ENCODE peak calls at places on chromosomes 3 and 15, in four cellular contexts. One of them, this sample, is unnamed.

GRCh38 chr15:62464705-62465104 is 299.6 kb upstream of the C2CD4B start:
- DNase-seq in MM.1S: no peak
- DNase-seq in right cardiac atrium: no peak
- DNase-seq in stomach: no peak
- DNase-seq in this sample: no peak

GRCh38 chr3:107241217-107241616 is 136.0 kb upstream of the CCDC54 start:
- DNase-seq in MM.1S: peak; percentile 57
- DNase-seq in right cardiac atrium: peak; percentile 72
- DNase-seq in stomach: peak; percentile 32
- DNase-seq in this sample: peak; percentile 69

GRCh38 chr15:101276501-101277037 is 716 bp downstream of the SELENOS start:
- DNase-seq in MM.1S: peak; percentile 83
- DNase-seq in right cardiac atrium: no peak
- DNase-seq in stomach: no peak
- DNase-seq in this sample: no peak

GRCh38 chr15:62472616-62473299 is 307.7 kb upstream of the C2CD4B start:
- DNase-seq in MM.1S: no peak
- DNase-seq in right cardiac atrium: peak; percentile 73
- DNase-seq in stomach: no peak
- DNase-seq in this sample: peak; percentile 12

GRCh38 chr3:134647902-134648760 is 2.7 kb downstream of the KY start:
- DNase-seq in MM.1S: no peak
- DNase-seq in right cardiac atrium: no peak
- DNase-seq in stomach: no peak
- DNase-seq in this sample: no peak

GRCh38 chr15:49135342-49135857 is 20.0 kb downstream of the COPS2 start:
- DNase-seq in MM.1S: no peak
- DNase-seq in right cardiac atrium: no peak
- DNase-seq in stomach: no peak
- DNase-seq in this sample: no peak

GRCh38 chr15:59115047-59115446 is 10.1 kb downstream of the CCNB2 start:
- DNase-seq in MM.1S: no peak
- DNase-seq in right cardiac atrium: no peak
- DNase-seq in stomach: no peak
- DNase-seq in this sample: no peak

GRCh38 chr3:136984837-136985236 is 27.1 kb downstream of the IL20RB start:
- DNase-seq in MM.1S: no peak
- DNase-seq in right cardiac atrium: peak; percentile 58
- DNase-seq in stomach: peak; percentile 46
- DNase-seq in this sample: no peak

GRCh38 chr3:41140242-41140641 is 59.1 kb upstream of the CTNNB1 start:
- DNase-seq in MM.1S: no peak
- DNase-seq in right cardiac atrium: no peak
- DNase-seq in stomach: no peak
- DNase-seq in this sample: no peak

GRCh38 chr3:97882975-97883598 is 61.3 kb downstream of the CRYBG3 start:
- DNase-seq in MM.1S: no peak
- DNase-seq in right cardiac atrium: no peak
- DNase-seq in stomach: peak; percentile 44
- DNase-seq in this sample: peak; percentile 12

GRCh38 chr15:60949034-60949977 is 279.8 kb downstream of the RORA start:
- DNase-seq in MM.1S: no peak
- DNase-seq in right cardiac atrium: peak; percentile 78
- DNase-seq in stomach: no peak
- DNase-seq in this sample: no peak

GRCh38 chr15:68526269-68526668 is 52.5 kb upstream of the CORO2B start:
- DNase-seq in MM.1S: no peak
- DNase-seq in right cardiac atrium: no peak
- DNase-seq in stomach: no peak
- DNase-seq in this sample: no peak

GRCh38 chr3:115239717-115240116 is 92.6 kb upstream of the ZBTB20 start:
- DNase-seq in MM.1S: no peak
- DNase-seq in right cardiac atrium: peak; percentile 42
- DNase-seq in stomach: no peak
- DNase-seq in this sample: no peak

GRCh38 chr3:101384426-101384825 is 64.1 kb upstream of the IMPG2 start:
- DNase-seq in MM.1S: no peak
- DNase-seq in right cardiac atrium: peak; percentile 23
- DNase-seq in stomach: no peak
- DNase-seq in this sample: no peak

GRCh38 chr15:90987561-90988141 is 6.7 kb downstream of the PRC1 start:
- DNase-seq in MM.1S: no peak
- DNase-seq in right cardiac atrium: no peak
- DNase-seq in stomach: no peak
- DNase-seq in this sample: no peak

GRCh38 chr3:143573904-143574303 is 274.4 kb downstream of the SLC9A9 start:
- DNase-seq in MM.1S: no peak
- DNase-seq in right cardiac atrium: peak; percentile 45
- DNase-seq in stomach: no peak
- DNase-seq in this sample: peak; percentile 15

GRCh38 chr15:41773332-41773728 is 954 bp upstream of the MAPKBP1 start:
- DNase-seq in MM.1S: no peak
- DNase-seq in right cardiac atrium: no peak
- DNase-seq in stomach: no peak
- DNase-seq in this sample: no peak

GRCh38 chr3:115071611-115072010 is 75.5 kb downstream of the ZBTB20 start:
- DNase-seq in MM.1S: no peak
- DNase-seq in right cardiac atrium: no peak
- DNase-seq in stomach: no peak
- DNase-seq in this sample: peak; percentile 3

GRCh38 chr15:65069179-65069578 is 1.4 kb upstream of the RASL12 start:
- DNase-seq in MM.1S: no peak
- DNase-seq in right cardiac atrium: peak; percentile 82
- DNase-seq in stomach: no peak
- DNase-seq in this sample: no peak

GRCh38 chr3:62153231-62153630 is 220.1 kb downstream of the FEZF2 start:
- DNase-seq in MM.1S: no peak
- DNase-seq in right cardiac atrium: no peak
- DNase-seq in stomach: no peak
- DNase-seq in this sample: no peak

GRCh38 chr3:17514597-17514996 is 227.8 kb downstream of the TBC1D5 start:
- DNase-seq in MM.1S: no peak
- DNase-seq in right cardiac atrium: no peak
- DNase-seq in stomach: no peak
- DNase-seq in this sample: no peak

GRCh38 chr3:72776-73175 is 123.8 kb upstream of the CHL1 start:
- DNase-seq in MM.1S: no peak
- DNase-seq in right cardiac atrium: no peak
- DNase-seq in stomach: no peak
- DNase-seq in this sample: no peak

GRCh38 chr3:187104956-187105355 is 34.3 kb downstream of the RPL39L start:
- DNase-seq in MM.1S: no peak
- DNase-seq in right cardiac atrium: peak; percentile 63
- DNase-seq in stomach: no peak
- DNase-seq in this sample: no peak

GRCh38 chr15:26200427-26200826 is 337.3 kb upstream of the ATP10A start:
- DNase-seq in MM.1S: no peak
- DNase-seq in right cardiac atrium: no peak
- DNase-seq in stomach: no peak
- DNase-seq in this sample: no peak

GRCh38 chr15:62769604-62770003 is 272.9 kb upstream of the TPM1 start:
- DNase-seq in MM.1S: no peak
- DNase-seq in right cardiac atrium: no peak
- DNase-seq in stomach: no peak
- DNase-seq in this sample: no peak

GRCh38 chr3:177144922-177145321 is 52.4 kb downstream of the TBL1XR1 start:
- DNase-seq in MM.1S: peak; percentile 97
- DNase-seq in right cardiac atrium: no peak
- DNase-seq in stomach: no peak
- DNase-seq in this sample: no peak

GRCh38 chr3:177145954-177146353 is 51.3 kb downstream of the TBL1XR1 start:
- DNase-seq in MM.1S: peak; percentile 68
- DNase-seq in right cardiac atrium: no peak
- DNase-seq in stomach: no peak
- DNase-seq in this sample: no peak

GRCh38 chr3:177147790-177148189 is 49.5 kb downstream of the TBL1XR1 start:
- DNase-seq in MM.1S: no peak
- DNase-seq in right cardiac atrium: no peak
- DNase-seq in stomach: no peak
- DNase-seq in this sample: no peak

GRCh38 chr3:177146646-177147045 is 50.6 kb downstream of the TBL1XR1 start:
- DNase-seq in MM.1S: peak; percentile 43
- DNase-seq in right cardiac atrium: no peak
- DNase-seq in stomach: no peak
- DNase-seq in this sample: no peak

DNA sequence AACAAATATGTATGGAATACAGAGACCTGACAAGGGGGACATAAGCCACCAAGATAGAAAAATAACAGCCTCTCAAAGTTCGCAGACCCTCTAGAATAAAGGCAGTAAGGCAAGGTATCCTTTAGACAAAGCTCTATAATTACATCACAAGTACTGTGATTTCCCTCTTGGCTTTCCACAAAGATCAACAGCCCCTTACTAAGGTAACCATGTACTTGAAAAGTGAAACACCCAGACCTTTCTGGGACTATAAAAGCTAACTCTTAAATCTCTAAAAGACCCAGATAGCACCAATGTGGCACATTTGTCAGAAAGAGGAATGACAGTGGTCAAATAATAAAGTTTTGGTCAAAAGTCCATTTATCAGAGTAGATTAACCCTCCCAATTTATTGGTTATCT is 51.9 kb downstream of the TBL1XR1 start:
- DNase-seq in MM.1S: peak; percentile 69
- DNase-seq in right cardiac atrium: no peak
- DNase-seq in stomach: no peak
- DNase-seq in this sample: no peak
- H3K27ac ChIP-seq in MM.1S: peak overlapping the region; percentile 90
- H3K27ac ChIP-seq in right cardiac atrium: no peak overlapping the region
- H3K27ac ChIP-seq in stomach: no peak overlapping the region
- H3K27ac ChIP-seq in this sample: peak overlapping the region; percentile 63

DNA sequence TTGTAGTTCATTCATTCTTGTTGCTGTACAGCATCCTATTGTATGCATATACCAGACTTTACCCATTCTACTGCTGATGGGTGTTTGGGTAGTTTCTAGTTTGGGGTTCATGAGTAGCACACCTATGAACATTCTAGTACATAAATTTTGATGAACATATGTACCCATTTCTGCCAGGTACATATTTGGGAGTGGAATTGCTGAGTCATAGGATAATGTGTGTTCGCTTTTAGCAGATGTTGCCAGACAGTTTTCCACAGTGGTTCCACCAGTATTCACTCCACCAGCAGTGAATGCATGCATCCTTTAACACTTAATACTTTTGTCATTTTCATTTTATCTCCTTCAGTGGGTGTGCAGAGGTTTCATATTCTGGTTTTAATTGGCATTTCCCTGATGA is 3.4 kb upstream of the SCN5A start:
- DNase-seq in MM.1S: no peak
- DNase-seq in right cardiac atrium: no peak
- DNase-seq in stomach: no peak
- DNase-seq in this sample: no peak
- H3K27me3 ChIP-seq in MM.1S: peaks cover 19% of the 10 kb centered on the region
- H3K27me3 ChIP-seq in right cardiac atrium: no peaks in the 10 kb centered on the region
- H3K27me3 ChIP-seq in stomach: peaks cover 86% of the 10 kb centered on the region
- H3K27me3 ChIP-seq in this sample: no peaks in the 10 kb centered on the region

GRCh38 chr15:73329501-73330200 is 39.1 kb downstream of the HCN4 start:
- DNase-seq in MM.1S: no peak
- DNase-seq in right cardiac atrium: no peak
- DNase-seq in stomach: no peak
- DNase-seq in this sample: no peak
- H3K27ac ChIP-seq in MM.1S: no peak overlapping the region
- H3K27ac ChIP-seq in right cardiac atrium: no peak overlapping the region
- H3K27ac ChIP-seq in stomach: no peak overlapping the region
- H3K27ac ChIP-seq in this sample: no peak overlapping the region

GRCh38 chr15:37102315-37103021 is 2.1 kb upstream of the MEIS2 start:
- DNase-seq in MM.1S: no peak
- DNase-seq in right cardiac atrium: peak; percentile 60
- DNase-seq in stomach: no peak
- DNase-seq in this sample: no peak
- H3K27me3 ChIP-seq in MM.1S: no peaks in the 10 kb centered on the region
- H3K27me3 ChIP-seq in right cardiac atrium: no peaks in the 10 kb centered on the region
- H3K27me3 ChIP-seq in stomach: peaks cover 70% of the 10 kb centered on the region
- H3K27me3 ChIP-seq in this sample: peaks cover 19% of the 10 kb centered on the region

GRCh38 chr15:88912500-88912921 is 668 bp downstream of the MFGE8 start:
- DNase-seq in MM.1S: no peak
- DNase-seq in right cardiac atrium: peak; percentile 67
- DNase-seq in stomach: no peak
- DNase-seq in this sample: no peak

GRCh38 chr15:88911766-88912118 is 1.4 kb downstream of the MFGE8 start:
- DNase-seq in MM.1S: no peak
- DNase-seq in right cardiac atrium: peak; percentile 67
- DNase-seq in stomach: no peak
- DNase-seq in this sample: peak; percentile 31

GRCh38 chr15:88913017-88913849 is at the start of gene MFGE8:
- DNase-seq in MM.1S: peak; percentile 66
- DNase-seq in right cardiac atrium: peak; percentile 92
- DNase-seq in stomach: peak; percentile 54
- DNase-seq in this sample: peak; percentile 66

GRCh38 chr15:88915354-88915753 is 2.2 kb upstream of the MFGE8 start:
- DNase-seq in MM.1S: no peak
- DNase-seq in right cardiac atrium: no peak
- DNase-seq in stomach: no peak
- DNase-seq in this sample: no peak

GRCh38 chr15:88913850-88914169 is 631 bp upstream of the MFGE8 start:
- DNase-seq in MM.1S: no peak
- DNase-seq in right cardiac atrium: no peak
- DNase-seq in stomach: no peak
- DNase-seq in this sample: no peak
- H3K27ac ChIP-seq in MM.1S: peak overlapping the region; percentile 4
- H3K27ac ChIP-seq in right cardiac atrium: no peak overlapping the region
- H3K27ac ChIP-seq in stomach: no peak overlapping the region
- H3K27ac ChIP-seq in this sample: no peak overlapping the region

GRCh38 chr3:112789787-112790186 is 56.9 kb downstream of the CD200R1L start:
- DNase-seq in MM.1S: no peak
- DNase-seq in right cardiac atrium: no peak
- DNase-seq in stomach: no peak
- DNase-seq in this sample: no peak
- H3K27me3 ChIP-seq in MM.1S: no peaks in the 10 kb centered on the region
- H3K27me3 ChIP-seq in right cardiac atrium: no peaks in the 10 kb centered on the region
- H3K27me3 ChIP-seq in stomach: no peaks in the 10 kb centered on the region
- H3K27me3 ChIP-seq in this sample: no peaks in the 10 kb centered on the region

DNA sequence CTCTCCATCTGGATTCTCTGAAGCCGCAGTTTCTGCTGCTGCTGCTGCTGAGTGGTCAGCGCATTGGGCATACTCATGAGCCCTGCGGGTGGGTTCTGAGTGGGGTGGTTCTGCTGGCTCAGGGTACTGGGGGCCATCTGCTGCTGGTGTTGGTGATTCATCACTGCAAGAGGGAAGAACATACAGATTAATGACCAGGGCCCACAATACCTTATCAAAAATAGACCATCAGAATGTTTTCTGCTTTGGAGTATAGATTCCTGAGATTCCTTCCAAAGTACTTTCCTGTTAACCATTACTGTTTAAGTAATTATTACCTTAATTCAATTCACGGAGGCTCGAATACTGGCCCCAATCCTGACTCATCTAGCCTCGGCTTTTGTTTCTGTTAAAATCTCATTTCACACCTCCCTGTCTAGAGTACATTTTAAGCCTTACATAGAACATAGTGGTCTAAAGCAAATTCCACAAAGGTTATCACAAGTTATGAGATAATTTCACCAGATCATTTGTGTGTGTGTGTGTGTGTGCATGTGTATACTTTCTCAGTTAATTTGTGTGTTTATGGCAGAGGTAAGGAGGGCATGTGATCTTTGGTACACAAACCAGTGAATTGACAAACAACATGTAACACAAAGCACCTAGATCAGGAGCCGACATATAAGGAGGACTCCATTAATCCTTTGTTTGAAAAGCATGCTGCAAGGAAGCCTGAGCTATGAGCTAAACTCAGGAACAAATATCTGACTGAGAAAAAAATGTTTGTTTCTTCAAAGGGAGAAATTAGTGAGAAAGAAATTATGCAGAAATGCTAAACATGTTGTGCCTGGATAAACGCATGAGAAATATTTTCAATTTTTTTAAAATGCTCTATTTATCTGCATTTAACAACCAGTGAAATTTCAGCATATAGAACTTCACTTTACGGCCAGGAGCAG is 68.1 kb downstream of the TM4SF4 start:
- DNase-seq in MM.1S: no peak
- DNase-seq in right cardiac atrium: no peak
- DNase-seq in stomach: no peak
- DNase-seq in this sample: no peak
- H3K27ac ChIP-seq in MM.1S: no peak overlapping the region
- H3K27ac ChIP-seq in right cardiac atrium: no peak overlapping the region
- H3K27ac ChIP-seq in stomach: peak overlapping the region; percentile 58
- H3K27ac ChIP-seq in this sample: no peak overlapping the region